ENCODE peak calls at places on chromosomes 1 and 21, in nine cellular contexts. One of them, this sample, is unnamed.

GRCh38 chr1:225819346-225820192 is 9.6 kb downstream of the EPHX1 start:
- DNase-seq in endothelial cell: no peak
- DNase-seq in glutamatergic neuron: no peak
- DNase-seq in GM12865: no peak
- DNase-seq in mucosa of descending colon: no peak
- DNase-seq in CD8-positive, alpha-beta T cell: no peak
- DNase-seq in progenitor cell of endocrine pancreas: no peak
- DNase-seq in psoas muscle: no peak
- DNase-seq in HL-60: no peak
- DNase-seq in this sample: no peak

GRCh38 chr1:162561616-162562451 is at the start of gene UAP1:
- DNase-seq in endothelial cell: no peak
- DNase-seq in glutamatergic neuron: no peak
- DNase-seq in GM12865: peak; percentile 23
- DNase-seq in mucosa of descending colon: peak; percentile 38
- DNase-seq in CD8-positive, alpha-beta T cell: no peak
- DNase-seq in progenitor cell of endocrine pancreas: no peak
- DNase-seq in psoas muscle: peak; percentile 65
- DNase-seq in HL-60: peak; percentile 7
- DNase-seq in this sample: peak; percentile 16

GRCh38 chr1:94039514-94039870 is 81.5 kb downstream of the ABCA4 start:
- DNase-seq in endothelial cell: peak; percentile 80
- DNase-seq in glutamatergic neuron: peak; percentile 81
- DNase-seq in GM12865: peak; percentile 70
- DNase-seq in mucosa of descending colon: peak; percentile 82
- DNase-seq in CD8-positive, alpha-beta T cell: peak; percentile 30
- DNase-seq in progenitor cell of endocrine pancreas: peak; percentile 62
- DNase-seq in psoas muscle: peak; percentile 85
- DNase-seq in HL-60: peak; percentile 50
- DNase-seq in this sample: peak; percentile 78

GRCh38 chr1:91730781-91731732 is 154.9 kb downstream of the TGFBR3 start:
- DNase-seq in endothelial cell: no peak
- DNase-seq in glutamatergic neuron: no peak
- DNase-seq in GM12865: no peak
- DNase-seq in mucosa of descending colon: no peak
- DNase-seq in CD8-positive, alpha-beta T cell: peak; percentile 30
- DNase-seq in progenitor cell of endocrine pancreas: no peak
- DNase-seq in psoas muscle: peak; percentile 87
- DNase-seq in HL-60: peak; percentile 86
- DNase-seq in this sample: no peak

GRCh38 chr1:61227857-61228557 is 145.6 kb downstream of the NFIA start:
- DNase-seq in endothelial cell: no peak
- DNase-seq in glutamatergic neuron: peak; percentile 75
- DNase-seq in GM12865: no peak
- DNase-seq in mucosa of descending colon: no peak
- DNase-seq in CD8-positive, alpha-beta T cell: no peak
- DNase-seq in progenitor cell of endocrine pancreas: no peak
- DNase-seq in psoas muscle: no peak
- DNase-seq in HL-60: no peak
- DNase-seq in this sample: no peak

GRCh38 chr1:117660266-117660973 is 54.6 kb downstream of the TENT5C start:
- DNase-seq in endothelial cell: no peak
- DNase-seq in glutamatergic neuron: no peak
- DNase-seq in GM12865: no peak
- DNase-seq in mucosa of descending colon: no peak
- DNase-seq in CD8-positive, alpha-beta T cell: no peak
- DNase-seq in progenitor cell of endocrine pancreas: no peak
- DNase-seq in psoas muscle: no peak
- DNase-seq in HL-60: no peak
- DNase-seq in this sample: no peak

GRCh38 chr21:45365608-45366241 is 39.2 kb upstream of the COL18A1 start:
- DNase-seq in endothelial cell: no peak
- DNase-seq in glutamatergic neuron: no peak
- DNase-seq in GM12865: no peak
- DNase-seq in mucosa of descending colon: no peak
- DNase-seq in CD8-positive, alpha-beta T cell: no peak
- DNase-seq in progenitor cell of endocrine pancreas: no peak
- DNase-seq in psoas muscle: peak; percentile 46
- DNase-seq in HL-60: no peak
- DNase-seq in this sample: no peak

GRCh38 chr1:87224209-87224608 is 104.5 kb upstream of the LMO4 start:
- DNase-seq in endothelial cell: no peak
- DNase-seq in glutamatergic neuron: no peak
- DNase-seq in GM12865: no peak
- DNase-seq in mucosa of descending colon: no peak
- DNase-seq in CD8-positive, alpha-beta T cell: no peak
- DNase-seq in progenitor cell of endocrine pancreas: no peak
- DNase-seq in psoas muscle: no peak
- DNase-seq in HL-60: no peak
- DNase-seq in this sample: no peak

GRCh38 chr1:24727490-24728214 is 17.6 kb upstream of the CLIC4 start:
- DNase-seq in endothelial cell: no peak
- DNase-seq in glutamatergic neuron: no peak
- DNase-seq in GM12865: peak; percentile 90
- DNase-seq in mucosa of descending colon: peak; percentile 66
- DNase-seq in CD8-positive, alpha-beta T cell: no peak
- DNase-seq in progenitor cell of endocrine pancreas: no peak
- DNase-seq in psoas muscle: peak; percentile 63
- DNase-seq in HL-60: peak; percentile 86
- DNase-seq in this sample: no peak

GRCh38 chr1:935751-936231 is 12.1 kb downstream of the SAMD11 start:
- DNase-seq in endothelial cell: no peak
- DNase-seq in glutamatergic neuron: peak; percentile 98
- DNase-seq in GM12865: no peak
- DNase-seq in mucosa of descending colon: no peak
- DNase-seq in CD8-positive, alpha-beta T cell: no peak
- DNase-seq in progenitor cell of endocrine pancreas: no peak
- DNase-seq in psoas muscle: no peak
- DNase-seq in HL-60: no peak
- DNase-seq in this sample: no peak

GRCh38 chr1:44616991-44617702 is 57.1 kb downstream of the TMEM53 start:
- DNase-seq in endothelial cell: peak; percentile 20
- DNase-seq in glutamatergic neuron: peak; percentile 87
- DNase-seq in GM12865: no peak
- DNase-seq in mucosa of descending colon: peak; percentile 24
- DNase-seq in CD8-positive, alpha-beta T cell: no peak
- DNase-seq in progenitor cell of endocrine pancreas: peak; percentile 65
- DNase-seq in psoas muscle: no peak
- DNase-seq in HL-60: no peak
- DNase-seq in this sample: no peak

GRCh38 chr1:207659545-207660148 is 14.7 kb downstream of the CR1L start:
- DNase-seq in endothelial cell: no peak
- DNase-seq in glutamatergic neuron: no peak
- DNase-seq in GM12865: no peak
- DNase-seq in mucosa of descending colon: peak; percentile 49
- DNase-seq in CD8-positive, alpha-beta T cell: no peak
- DNase-seq in progenitor cell of endocrine pancreas: no peak
- DNase-seq in psoas muscle: no peak
- DNase-seq in HL-60: no peak
- DNase-seq in this sample: no peak

GRCh38 chr1:100187912-100188311 is 9.9 kb upstream of the LRRC39 start:
- DNase-seq in endothelial cell: no peak
- DNase-seq in glutamatergic neuron: no peak
- DNase-seq in GM12865: no peak
- DNase-seq in mucosa of descending colon: peak; percentile 5
- DNase-seq in CD8-positive, alpha-beta T cell: no peak
- DNase-seq in progenitor cell of endocrine pancreas: no peak
- DNase-seq in psoas muscle: peak; percentile 72
- DNase-seq in HL-60: no peak
- DNase-seq in this sample: no peak

GRCh38 chr1:47545912-47546483 is 108.2 kb downstream of the FOXD2 start:
- DNase-seq in endothelial cell: no peak
- DNase-seq in glutamatergic neuron: no peak
- DNase-seq in GM12865: no peak
- DNase-seq in mucosa of descending colon: no peak
- DNase-seq in CD8-positive, alpha-beta T cell: no peak
- DNase-seq in progenitor cell of endocrine pancreas: no peak
- DNase-seq in psoas muscle: no peak
- DNase-seq in HL-60: no peak
- DNase-seq in this sample: no peak

GRCh38 chr1:33846861-33847260 is 17.0 kb upstream of the HMGB4 start:
- DNase-seq in endothelial cell: no peak
- DNase-seq in glutamatergic neuron: no peak
- DNase-seq in GM12865: no peak
- DNase-seq in mucosa of descending colon: no peak
- DNase-seq in CD8-positive, alpha-beta T cell: no peak
- DNase-seq in progenitor cell of endocrine pancreas: no peak
- DNase-seq in psoas muscle: no peak
- DNase-seq in HL-60: no peak
- DNase-seq in this sample: no peak

GRCh38 chr1:15245593-15246325 is 1.3 kb upstream of the FHAD1 start:
- DNase-seq in endothelial cell: no peak
- DNase-seq in glutamatergic neuron: no peak
- DNase-seq in GM12865: no peak
- DNase-seq in mucosa of descending colon: no peak
- DNase-seq in CD8-positive, alpha-beta T cell: no peak
- DNase-seq in progenitor cell of endocrine pancreas: no peak
- DNase-seq in psoas muscle: no peak
- DNase-seq in HL-60: peak; percentile 69
- DNase-seq in this sample: no peak

GRCh38 chr1:204427302-204427701 is 15.7 kb upstream of the PPP1R15B start:
- DNase-seq in endothelial cell: no peak
- DNase-seq in glutamatergic neuron: no peak
- DNase-seq in GM12865: no peak
- DNase-seq in mucosa of descending colon: no peak
- DNase-seq in CD8-positive, alpha-beta T cell: no peak
- DNase-seq in progenitor cell of endocrine pancreas: no peak
- DNase-seq in psoas muscle: no peak
- DNase-seq in HL-60: no peak
- DNase-seq in this sample: no peak

GRCh38 chr1:173038875-173039554 is 11.7 kb downstream of the TNFSF18 start:
- DNase-seq in endothelial cell: no peak
- DNase-seq in glutamatergic neuron: no peak
- DNase-seq in GM12865: no peak
- DNase-seq in mucosa of descending colon: no peak
- DNase-seq in CD8-positive, alpha-beta T cell: no peak
- DNase-seq in progenitor cell of endocrine pancreas: no peak
- DNase-seq in psoas muscle: no peak
- DNase-seq in HL-60: no peak
- DNase-seq in this sample: no peak

GRCh38 chr1:19643602-19644419 is at the start of gene NBL1:
- DNase-seq in endothelial cell: no peak
- DNase-seq in glutamatergic neuron: peak; percentile 50
- DNase-seq in GM12865: peak; percentile 52
- DNase-seq in mucosa of descending colon: peak; percentile 85
- DNase-seq in CD8-positive, alpha-beta T cell: peak; percentile 84
- DNase-seq in progenitor cell of endocrine pancreas: no peak
- DNase-seq in psoas muscle: peak; percentile 80
- DNase-seq in HL-60: no peak
- DNase-seq in this sample: no peak

GRCh38 chr1:171901245-171901644 is 59.9 kb downstream of the DNM3 start:
- DNase-seq in endothelial cell: no peak
- DNase-seq in glutamatergic neuron: no peak
- DNase-seq in GM12865: no peak
- DNase-seq in mucosa of descending colon: no peak
- DNase-seq in CD8-positive, alpha-beta T cell: no peak
- DNase-seq in progenitor cell of endocrine pancreas: no peak
- DNase-seq in psoas muscle: no peak
- DNase-seq in HL-60: no peak
- DNase-seq in this sample: no peak

GRCh38 chr1:14304381-14304865 is 294.1 kb upstream of the KAZN start:
- DNase-seq in endothelial cell: no peak
- DNase-seq in glutamatergic neuron: no peak
- DNase-seq in GM12865: no peak
- DNase-seq in mucosa of descending colon: no peak
- DNase-seq in CD8-positive, alpha-beta T cell: no peak
- DNase-seq in progenitor cell of endocrine pancreas: no peak
- DNase-seq in psoas muscle: no peak
- DNase-seq in HL-60: no peak
- DNase-seq in this sample: no peak

GRCh38 chr21:14080040-14080763 is 130.6 kb downstream of the LIPI start:
- DNase-seq in endothelial cell: no peak
- DNase-seq in glutamatergic neuron: no peak
- DNase-seq in GM12865: no peak
- DNase-seq in mucosa of descending colon: no peak
- DNase-seq in CD8-positive, alpha-beta T cell: no peak
- DNase-seq in progenitor cell of endocrine pancreas: no peak
- DNase-seq in psoas muscle: no peak
- DNase-seq in HL-60: no peak
- DNase-seq in this sample: no peak

GRCh38 chr1:161200421-161200991 is 1.7 kb upstream of the ADAMTS4 start:
- DNase-seq in endothelial cell: no peak
- DNase-seq in glutamatergic neuron: no peak
- DNase-seq in GM12865: no peak
- DNase-seq in mucosa of descending colon: no peak
- DNase-seq in CD8-positive, alpha-beta T cell: no peak
- DNase-seq in progenitor cell of endocrine pancreas: no peak
- DNase-seq in psoas muscle: no peak
- DNase-seq in HL-60: no peak
- DNase-seq in this sample: no peak

GRCh38 chr1:3858231-3858981 is 1.1 kb downstream of the DFFB start:
- DNase-seq in endothelial cell: peak; percentile 18
- DNase-seq in glutamatergic neuron: peak; percentile 36
- DNase-seq in GM12865: peak; percentile 44
- DNase-seq in mucosa of descending colon: peak; percentile 36
- DNase-seq in CD8-positive, alpha-beta T cell: peak; percentile 32
- DNase-seq in progenitor cell of endocrine pancreas: no peak
- DNase-seq in psoas muscle: no peak
- DNase-seq in HL-60: peak; percentile 60
- DNase-seq in this sample: no peak
- TF ChIP-seq CTCF in endothelial cell: no peak
- TF ChIP-seq CTCF in glutamatergic neuron: no peak
- TF ChIP-seq CTCF in GM12865: peak; percentile 20
- TF ChIP-seq CTCF in mucosa of descending colon: no peak
- TF ChIP-seq CTCF in CD8-positive, alpha-beta T cell: no peak
- TF ChIP-seq CTCF in progenitor cell of endocrine pancreas: peak; percentile 5
- TF ChIP-seq CTCF in psoas muscle: no peak
- TF ChIP-seq CTCF in HL-60: no peak
- TF ChIP-seq CTCF in this sample: no peak

GRCh38 chr1:234277161-234277868 is 95.9 kb upstream of the COA6 start:
- DNase-seq in endothelial cell: no peak
- DNase-seq in glutamatergic neuron: no peak
- DNase-seq in GM12865: no peak
- DNase-seq in mucosa of descending colon: no peak
- DNase-seq in CD8-positive, alpha-beta T cell: no peak
- DNase-seq in progenitor cell of endocrine pancreas: no peak
- DNase-seq in psoas muscle: no peak
- DNase-seq in HL-60: no peak
- DNase-seq in this sample: no peak
- TF ChIP-seq CTCF in endothelial cell: no peak
- TF ChIP-seq CTCF in glutamatergic neuron: no peak
- TF ChIP-seq CTCF in GM12865: no peak
- TF ChIP-seq CTCF in mucosa of descending colon: no peak
- TF ChIP-seq CTCF in CD8-positive, alpha-beta T cell: no peak
- TF ChIP-seq CTCF in progenitor cell of endocrine pancreas: no peak
- TF ChIP-seq CTCF in psoas muscle: no peak
- TF ChIP-seq CTCF in HL-60: no peak
- TF ChIP-seq CTCF in this sample: no peak

GRCh38 chr1:191255354-191256057 is 777.8 kb upstream of the BRINP3 start:
- DNase-seq in endothelial cell: no peak
- DNase-seq in glutamatergic neuron: no peak
- DNase-seq in GM12865: peak; percentile 47
- DNase-seq in mucosa of descending colon: no peak
- DNase-seq in CD8-positive, alpha-beta T cell: no peak
- DNase-seq in progenitor cell of endocrine pancreas: no peak
- DNase-seq in psoas muscle: no peak
- DNase-seq in HL-60: no peak
- DNase-seq in this sample: no peak
- TF ChIP-seq CTCF in endothelial cell: no peak
- TF ChIP-seq CTCF in glutamatergic neuron: no peak
- TF ChIP-seq CTCF in GM12865: no peak
- TF ChIP-seq CTCF in mucosa of descending colon: no peak
- TF ChIP-seq CTCF in CD8-positive, alpha-beta T cell: no peak
- TF ChIP-seq CTCF in progenitor cell of endocrine pancreas: no peak
- TF ChIP-seq CTCF in psoas muscle: no peak
- TF ChIP-seq CTCF in HL-60: no peak
- TF ChIP-seq CTCF in this sample: no peak

GRCh38 chr1:111422546-111423391 is 4.8 kb downstream of the OVGP1 start:
- DNase-seq in endothelial cell: no peak
- DNase-seq in glutamatergic neuron: no peak
- DNase-seq in GM12865: no peak
- DNase-seq in mucosa of descending colon: peak; percentile 87
- DNase-seq in CD8-positive, alpha-beta T cell: no peak
- DNase-seq in progenitor cell of endocrine pancreas: no peak
- DNase-seq in psoas muscle: no peak
- DNase-seq in HL-60: peak; percentile 39
- DNase-seq in this sample: no peak
- TF ChIP-seq CTCF in endothelial cell: no peak
- TF ChIP-seq CTCF in glutamatergic neuron: no peak
- TF ChIP-seq CTCF in GM12865: no peak
- TF ChIP-seq CTCF in mucosa of descending colon: no peak
- TF ChIP-seq CTCF in CD8-positive, alpha-beta T cell: no peak
- TF ChIP-seq CTCF in progenitor cell of endocrine pancreas: no peak
- TF ChIP-seq CTCF in psoas muscle: no peak
- TF ChIP-seq CTCF in HL-60: no peak
- TF ChIP-seq CTCF in this sample: no peak